ENCODE peak calls at places on chromosomes 16 and 17, in seven cellular contexts. W, H, T, P, X, K and B are unnamed samples.
A peak's percentile ranks its signal among the peaks of the same experiment; 100 is the strongest.

GRCh38 chr16:82523786-82524185 is 103.0 kb upstream of the CDH13 start:
- DNase-seq in W (no peak), H (no peak), T (no peak), P (no peak), X (no peak), K (no peak), B (no peak)

GRCh38 chr16:50025544-50025931 is 513 bp downstream of the CNEP1R1 start:
- DNase-seq in W (peak; percentile 34), H (no peak), T (peak; percentile 16), P (no peak), X (peak; percentile 2), K (no peak), B (no peak)

GRCh38 chr17:32483451-32484019 is 3.3 kb upstream of the CDK5R1 start:
- DNase-seq in W (peak; percentile 78), H (peak; percentile 65), T (peak; percentile 12), P (peak; percentile 77), X (no peak), K (peak; percentile 90), B (peak; percentile 9)

GRCh38 chr16:85400305-85401205 is 212.6 kb upstream of the GSE1 start:
- DNase-seq in W (no peak), H (no peak), T (no peak), P (no peak), X (no peak), K (no peak), B (no peak)

GRCh38 chr17:33521784-33522183 is 228.7 kb upstream of the ASIC2 start:
- DNase-seq in W (peak; percentile 13), H (no peak), T (no peak), P (no peak), X (no peak), K (peak; percentile 31), B (no peak)

GRCh38 chr17:79707931-79708891 is 22.5 kb upstream of the ENPP7 start:
- DNase-seq in W (peak; percentile 64), H (peak; percentile 46), T (peak; percentile 47), P (peak; percentile 25), X (peak; percentile 38), K (peak; percentile 75), B (no peak)

GRCh38 chr16:30114411-30114810 is 1.1 kb upstream of the GDPD3 start:
- DNase-seq in W (no peak), H (no peak), T (no peak), P (no peak), X (no peak), K (no peak), B (no peak)

GRCh38 chr16:9114842-9115241 is 23.4 kb downstream of the HAPSTR1 start:
- DNase-seq in W (no peak), H (no peak), T (no peak), P (no peak), X (no peak), K (no peak), B (no peak)

GRCh38 chr16:7303014-7303676 is 29.5 kb upstream of the RBFOX1 start:
- DNase-seq in W (no peak), H (no peak), T (no peak), P (peak; percentile 46), X (no peak), K (peak; percentile 27), B (no peak)